ENCODE peak calls at places on chromosomes 1 and 21, in six cellular contexts. One of them, this sample, is unnamed.

GRCh38 chr1:54375331-54376084 is 30.7 kb downstream of the SSBP3 start:
- DNase-seq in osteocyte: no peak
- DNase-seq in spleen: peak
- DNase-seq in CD8-positive, alpha-beta T cell: no peak
- DNase-seq in H9: peak
- DNase-seq in Calu3: no peak
- DNase-seq in this sample: peak

GRCh38 chr1:37793773-37794371 is at the start of gene MANEAL:
- DNase-seq in H9: peak
- DNase-seq in CD8-positive, alpha-beta T cell: peak
- DNase-seq in osteocyte: peak
- DNase-seq in Calu3: peak
- DNase-seq in spleen: peak
- DNase-seq in this sample: peak

GRCh38 chr1:88983791-88984552 is 8.5 kb downstream of the KYAT3 start:
- DNase-seq in osteocyte: no peak
- DNase-seq in spleen: peak
- DNase-seq in CD8-positive, alpha-beta T cell: peak
- DNase-seq in Calu3: no peak
- DNase-seq in H9: no peak
- DNase-seq in this sample: no peak

GRCh38 chr1:224378855-224379631 is 22.4 kb downstream of the CNIH4 start:
- DNase-seq in osteocyte: no peak
- DNase-seq in CD8-positive, alpha-beta T cell: no peak
- DNase-seq in Calu3: no peak
- DNase-seq in spleen: no peak
- DNase-seq in H9: no peak
- DNase-seq in this sample: no peak

GRCh38 chr1:39964552-39964951 is 9.6 kb downstream of the MFSD2A start:
- DNase-seq in Calu3: no peak
- DNase-seq in osteocyte: no peak
- DNase-seq in CD8-positive, alpha-beta T cell: no peak
- DNase-seq in spleen: no peak
- DNase-seq in H9: no peak
- DNase-seq in this sample: no peak

GRCh38 chr1:10107985-10108663 is 75.4 kb downstream of the UBE4B start:
- DNase-seq in osteocyte: no peak
- DNase-seq in CD8-positive, alpha-beta T cell: no peak
- DNase-seq in spleen: no peak
- DNase-seq in Calu3: peak
- DNase-seq in H9: no peak
- DNase-seq in this sample: no peak

GRCh38 chr1:26961826-26962225 is 1.6 kb upstream of the KDF1 start:
- DNase-seq in spleen: no peak
- DNase-seq in osteocyte: no peak
- DNase-seq in CD8-positive, alpha-beta T cell: no peak
- DNase-seq in H9: no peak
- DNase-seq in Calu3: no peak
- DNase-seq in this sample: no peak

GRCh38 chr1:244796719-244797406 is 38.6 kb upstream of the COX20 start:
- DNase-seq in CD8-positive, alpha-beta T cell: peak
- DNase-seq in osteocyte: no peak
- DNase-seq in Calu3: peak
- DNase-seq in spleen: no peak
- DNase-seq in H9: no peak
- DNase-seq in this sample: peak

GRCh38 chr21:39612233-39613028 is at the start of gene B3GALT5:
- DNase-seq in H9: peak
- DNase-seq in Calu3: peak
- DNase-seq in spleen: no peak
- DNase-seq in osteocyte: no peak
- DNase-seq in CD8-positive, alpha-beta T cell: no peak
- DNase-seq in this sample: peak

GRCh38 chr1:175369696-175370095 is 177.1 kb upstream of the KIAA0040 start:
- DNase-seq in Calu3: no peak
- DNase-seq in CD8-positive, alpha-beta T cell: no peak
- DNase-seq in H9: no peak
- DNase-seq in osteocyte: peak
- DNase-seq in spleen: no peak
- DNase-seq in this sample: no peak

GRCh38 chr1:204190212-204191211 is 5.8 kb downstream of the KISS1 start:
- DNase-seq in H9: peak
- DNase-seq in Calu3: peak
- DNase-seq in osteocyte: no peak
- DNase-seq in CD8-positive, alpha-beta T cell: peak
- DNase-seq in spleen: peak
- DNase-seq in this sample: no peak

GRCh38 chr1:208652300-208653160 is 408.3 kb upstream of the PLXNA2 start:
- DNase-seq in spleen: no peak
- DNase-seq in CD8-positive, alpha-beta T cell: no peak
- DNase-seq in Calu3: peak
- DNase-seq in H9: peak
- DNase-seq in osteocyte: no peak
- DNase-seq in this sample: peak

GRCh38 chr1:60431593-60431992 is 358.0 kb upstream of the C1orf87 start:
- DNase-seq in CD8-positive, alpha-beta T cell: no peak
- DNase-seq in osteocyte: no peak
- DNase-seq in spleen: no peak
- DNase-seq in H9: no peak
- DNase-seq in Calu3: no peak
- DNase-seq in this sample: no peak

GRCh38 chr1:156282143-156282478 is 514 bp downstream of the SMG5 start:
- DNase-seq in Calu3: no peak
- DNase-seq in spleen: no peak
- DNase-seq in CD8-positive, alpha-beta T cell: no peak
- DNase-seq in H9: no peak
- DNase-seq in osteocyte: no peak
- DNase-seq in this sample: no peak

GRCh38 chr1:234265861-234266260 is 107.4 kb upstream of the COA6 start:
- DNase-seq in CD8-positive, alpha-beta T cell: no peak
- DNase-seq in spleen: no peak
- DNase-seq in Calu3: no peak
- DNase-seq in H9: no peak
- DNase-seq in osteocyte: no peak
- DNase-seq in this sample: no peak

GRCh38 chr21:45169001-45169400 is 94.6 kb downstream of the ADARB1 start:
- DNase-seq in H9: no peak
- DNase-seq in Calu3: no peak
- DNase-seq in spleen: no peak
- DNase-seq in osteocyte: no peak
- DNase-seq in CD8-positive, alpha-beta T cell: no peak
- DNase-seq in this sample: no peak

GRCh38 chr1:7366955-7367665 is 404.0 kb upstream of the VAMP3 start:
- DNase-seq in CD8-positive, alpha-beta T cell: no peak
- DNase-seq in Calu3: no peak
- DNase-seq in H9: no peak
- DNase-seq in spleen: no peak
- DNase-seq in osteocyte: no peak
- DNase-seq in this sample: no peak

GRCh38 chr1:181094813-181095212 is 6.3 kb downstream of the IER5 start:
- DNase-seq in spleen: no peak
- DNase-seq in CD8-positive, alpha-beta T cell: no peak
- DNase-seq in osteocyte: no peak
- DNase-seq in Calu3: no peak
- DNase-seq in H9: no peak
- DNase-seq in this sample: no peak

GRCh38 chr1:241411056-241411775 is 54.2 kb upstream of the RGS7 start:
- DNase-seq in Calu3: no peak
- DNase-seq in spleen: no peak
- DNase-seq in CD8-positive, alpha-beta T cell: no peak
- DNase-seq in osteocyte: no peak
- DNase-seq in H9: no peak
- DNase-seq in this sample: no peak

GRCh38 chr1:11486610-11487009 is 7.7 kb downstream of the DISP3 start:
- DNase-seq in osteocyte: no peak
- DNase-seq in H9: no peak
- DNase-seq in spleen: peak
- DNase-seq in Calu3: no peak
- DNase-seq in CD8-positive, alpha-beta T cell: no peak
- DNase-seq in this sample: no peak

GRCh38 chr1:236129315-236129714 is 13.0 kb upstream of the GPR137B start:
- DNase-seq in spleen: no peak
- DNase-seq in H9: peak
- DNase-seq in osteocyte: no peak
- DNase-seq in CD8-positive, alpha-beta T cell: no peak
- DNase-seq in Calu3: no peak
- DNase-seq in this sample: no peak

GRCh38 chr1:111944121-111944785 is 45.2 kb downstream of the KCND3 start:
- DNase-seq in osteocyte: no peak
- DNase-seq in H9: no peak
- DNase-seq in spleen: peak
- DNase-seq in Calu3: no peak
- DNase-seq in CD8-positive, alpha-beta T cell: no peak
- DNase-seq in this sample: no peak

GRCh38 chr1:152442765-152443164 is 28.7 kb upstream of the CRNN start:
- DNase-seq in spleen: no peak
- DNase-seq in Calu3: no peak
- DNase-seq in osteocyte: no peak
- DNase-seq in CD8-positive, alpha-beta T cell: no peak
- DNase-seq in H9: no peak
- DNase-seq in this sample: no peak

DNA sequence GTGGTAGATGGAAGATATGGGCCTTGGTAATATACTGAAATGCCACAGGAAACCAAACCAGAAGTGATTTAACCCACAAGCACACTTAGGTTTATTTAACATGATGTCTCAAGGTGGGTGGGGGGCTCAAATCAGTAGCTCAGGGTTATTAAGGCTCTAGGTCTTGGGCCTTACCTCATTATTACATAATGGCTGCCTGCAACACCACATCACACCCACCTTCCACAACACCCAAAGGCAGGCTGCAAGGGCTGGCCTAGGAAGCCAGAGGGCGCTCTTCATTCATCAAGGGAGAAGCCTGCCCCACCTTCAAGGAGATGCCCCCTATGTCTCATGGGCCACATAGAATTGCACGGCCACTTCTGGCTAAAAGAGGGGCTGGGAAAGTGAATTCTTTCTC is 6.0 kb downstream of the TFF1 start:
- DNase-seq in CD8-positive, alpha-beta T cell: no peak
- DNase-seq in Calu3: no peak
- DNase-seq in H9: no peak
- DNase-seq in spleen: peak
- DNase-seq in osteocyte: no peak
- DNase-seq in this sample: no peak
- TF ChIP-seq CTCF in CD8-positive, alpha-beta T cell: no peak
- TF ChIP-seq CTCF in Calu3: no peak
- TF ChIP-seq CTCF in H9: peak
- TF ChIP-seq CTCF in spleen: no peak
- TF ChIP-seq CTCF in osteocyte: no peak
- TF ChIP-seq CTCF in this sample: no peak

GRCh38 chr1:201828820-201829774 is at the start of gene IPO9:
- DNase-seq in H9: peak
- DNase-seq in osteocyte: peak
- DNase-seq in spleen: peak
- DNase-seq in Calu3: peak
- DNase-seq in CD8-positive, alpha-beta T cell: peak
- DNase-seq in this sample: peak
- TF ChIP-seq CTCF in H9: peak
- TF ChIP-seq CTCF in osteocyte: peak
- TF ChIP-seq CTCF in spleen: peak
- TF ChIP-seq CTCF in Calu3: peak
- TF ChIP-seq CTCF in CD8-positive, alpha-beta T cell: peak
- TF ChIP-seq CTCF in this sample: peak

DNA sequence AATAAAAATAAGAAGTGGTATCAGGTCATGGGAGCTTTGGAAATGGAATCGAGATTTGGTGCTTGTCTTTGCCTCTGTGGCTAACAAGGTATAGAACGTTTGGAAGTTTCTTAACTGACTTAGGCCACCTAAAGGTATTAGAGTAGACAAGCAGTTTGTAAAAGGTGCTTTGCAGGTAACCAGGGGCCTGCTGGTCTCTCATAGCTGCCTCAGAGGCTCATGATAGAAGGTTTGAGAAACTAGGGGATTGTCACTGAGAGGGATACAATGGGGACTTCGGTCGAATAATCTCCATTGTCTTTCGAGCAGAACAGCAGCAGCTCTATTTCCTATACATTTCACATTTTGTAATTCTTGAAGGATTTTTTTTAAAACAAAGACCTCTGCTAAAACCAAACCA is 37.6 kb downstream of the C21orf91 start:
- DNase-seq in CD8-positive, alpha-beta T cell: no peak
- DNase-seq in osteocyte: no peak
- DNase-seq in H9: no peak
- DNase-seq in spleen: no peak
- DNase-seq in Calu3: no peak
- DNase-seq in this sample: no peak
- TF ChIP-seq CTCF in CD8-positive, alpha-beta T cell: no peak
- TF ChIP-seq CTCF in osteocyte: no peak
- TF ChIP-seq CTCF in H9: no peak
- TF ChIP-seq CTCF in spleen: no peak
- TF ChIP-seq CTCF in Calu3: no peak
- TF ChIP-seq CTCF in this sample: no peak

GRCh38 chr1:228938248-228938891 is 203.1 kb downstream of the RHOU start:
- DNase-seq in osteocyte: no peak
- DNase-seq in H9: no peak
- DNase-seq in Calu3: no peak
- DNase-seq in CD8-positive, alpha-beta T cell: peak
- DNase-seq in spleen: no peak
- DNase-seq in this sample: no peak

GRCh38 chr1:228940526-228940925 is 205.2 kb downstream of the RHOU start:
- DNase-seq in H9: no peak
- DNase-seq in osteocyte: no peak
- DNase-seq in Calu3: no peak
- DNase-seq in spleen: no peak
- DNase-seq in CD8-positive, alpha-beta T cell: no peak
- DNase-seq in this sample: no peak

GRCh38 chr1:228937851-228938247 is 202.6 kb downstream of the RHOU start:
- DNase-seq in osteocyte: no peak
- DNase-seq in H9: no peak
- DNase-seq in spleen: no peak
- DNase-seq in CD8-positive, alpha-beta T cell: no peak
- DNase-seq in Calu3: no peak
- DNase-seq in this sample: no peak

GRCh38 chr1:228939881-228940392 is 204.7 kb downstream of the RHOU start:
- DNase-seq in H9: no peak
- DNase-seq in Calu3: no peak
- DNase-seq in spleen: no peak
- DNase-seq in CD8-positive, alpha-beta T cell: no peak
- DNase-seq in osteocyte: no peak
- DNase-seq in this sample: no peak

DNA sequence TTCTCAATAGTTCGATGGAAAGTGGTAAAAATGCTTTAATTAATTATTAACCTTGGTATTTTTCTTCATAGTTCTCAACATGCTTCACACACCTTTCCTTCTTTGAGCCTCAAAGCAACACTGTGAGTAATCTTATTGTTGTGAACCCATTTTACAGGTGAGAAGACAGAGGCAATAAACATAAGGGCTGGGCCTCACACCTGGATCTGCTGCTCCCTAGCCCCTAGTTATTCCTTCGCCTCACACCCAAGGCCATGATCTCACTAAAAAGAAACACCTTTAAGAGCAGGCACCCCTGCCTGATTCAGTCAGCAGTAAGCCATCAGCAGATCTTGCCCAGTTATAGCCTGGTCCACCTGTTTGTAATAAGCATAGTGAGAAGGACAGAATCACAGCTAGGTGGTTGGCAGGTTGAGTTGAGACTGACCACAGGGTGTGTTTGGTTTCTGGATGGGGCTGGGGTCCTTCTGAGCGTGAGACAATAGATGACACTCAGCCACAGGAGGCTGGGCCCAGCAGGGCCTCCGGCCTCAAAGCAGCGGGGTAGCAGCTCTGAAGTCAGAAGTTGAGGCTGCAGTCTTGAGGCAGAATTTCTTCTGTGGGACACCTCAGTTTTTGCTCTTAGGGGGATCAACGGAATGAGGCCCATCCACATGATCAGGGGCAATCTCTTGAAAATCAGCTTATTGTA is 203.9 kb downstream of the RHOU start:
- DNase-seq in osteocyte: no peak
- DNase-seq in spleen: no peak
- DNase-seq in CD8-positive, alpha-beta T cell: no peak
- DNase-seq in Calu3: no peak
- DNase-seq in H9: no peak
- DNase-seq in this sample: no peak
- TF ChIP-seq CTCF in osteocyte: no peak
- TF ChIP-seq CTCF in spleen: no peak
- TF ChIP-seq CTCF in CD8-positive, alpha-beta T cell: no peak
- TF ChIP-seq CTCF in Calu3: no peak
- TF ChIP-seq CTCF in H9: no peak
- TF ChIP-seq CTCF in this sample: no peak

This sample was measured in endothelial cell.